ENCODE peak calls at places on chromosomes 4 and X, in six cellular contexts. O is H1, I is tibial artery, V is left lung, F is OCI-LY7, K is sigmoid colon. E is an unnamed sample.

GRCh38 chr4:109025471-109026076 is 262.7 kb upstream of the ETNPPL start:
- DNase-seq in F (no peak), I (no peak), O (no peak), V (no peak), K (no peak), E (no peak)

GRCh38 chrX:19904778-19905367 is 17.5 kb upstream of the SH3KBP1 start:
- DNase-seq in O (no peak), K (no peak), V (no peak), F (peak), I (no peak), E (peak)

GRCh38 chr4:174260099-174260498 is 23.4 kb downstream of the FBXO8 start:
- DNase-seq in K (no peak), V (no peak), I (no peak), O (no peak), F (no peak), E (no peak)

GRCh38 chrX:107421337-107421736 is 28.1 kb upstream of the FRMPD3 start:
- DNase-seq in F (no peak), I (no peak), V (no peak), K (no peak), O (no peak), E (no peak)

GRCh38 chrX:14776901-14777300 is 96.0 kb downstream of the FANCB start:
- DNase-seq in K (no peak), O (no peak), F (no peak), I (no peak), V (no peak), E (no peak)

GRCh38 chr4:1592179-1593037 is 91.7 kb downstream of the FAM53A start:
- DNase-seq in F (no peak), V (peak), O (no peak), I (no peak), K (peak), E (no peak)

GRCh38 chrX:72041166-72041565 is 90.5 kb downstream of the RTL5 start:
- DNase-seq in F (no peak), O (no peak), K (peak), I (no peak), V (no peak), E (no peak)

GRCh38 chrX:49003696-49004095 is 1.6 kb upstream of the GRIPAP1 start:
- DNase-seq in V (no peak), F (peak), O (no peak), I (no peak), K (no peak), E (no peak)

GRCh38 chr4:94454405-94454804 is 2.7 kb downstream of the PDLIM5 start:
- DNase-seq in K (no peak), V (no peak), O (no peak), F (no peak), I (no peak), E (no peak)

GRCh38 chrX:132395059-132395458 is 93.8 kb downstream of the MBNL3 start:
- DNase-seq in V (no peak), K (no peak), O (no peak), I (no peak), F (no peak), E (no peak)

GRCh38 chr4:159051245-159052071 is 51.4 kb upstream of the RAPGEF2 start:
- DNase-seq in I (no peak), O (no peak), F (no peak), V (no peak), K (no peak), E (peak)

GRCh38 chrX:140848800-140849199 is 139.2 kb downstream of the LINC00632 start:
- DNase-seq in F (no peak), K (no peak), I (no peak), O (no peak), V (no peak), E (no peak)

GRCh38 chr4:87038837-87039715 is 104.3 kb downstream of the AFF1 start:
- DNase-seq in K (peak), F (no peak), I (peak), O (peak), V (peak), E (no peak)

GRCh38 chrX:10014462-10015373 is 47.6 kb downstream of the CLDN34 start:
- DNase-seq in F (peak), V (peak), K (peak), O (peak), I (peak), E (peak)

GRCh38 chr4:37892641-37893040 is 1.8 kb downstream of the TBC1D1 start:
- DNase-seq in O (no peak), V (no peak), K (no peak), I (no peak), F (peak), E (peak)

GRCh38 chr4:97153042-97153441 is 990.2 kb downstream of the STPG2 start:
- DNase-seq in K (no peak), F (peak), O (no peak), V (no peak), I (no peak), E (no peak)
- TF ChIP-seq CTCF in K (no peak), F (peak), O (peak), V (no peak), I (no peak), E (no peak)

DNA sequence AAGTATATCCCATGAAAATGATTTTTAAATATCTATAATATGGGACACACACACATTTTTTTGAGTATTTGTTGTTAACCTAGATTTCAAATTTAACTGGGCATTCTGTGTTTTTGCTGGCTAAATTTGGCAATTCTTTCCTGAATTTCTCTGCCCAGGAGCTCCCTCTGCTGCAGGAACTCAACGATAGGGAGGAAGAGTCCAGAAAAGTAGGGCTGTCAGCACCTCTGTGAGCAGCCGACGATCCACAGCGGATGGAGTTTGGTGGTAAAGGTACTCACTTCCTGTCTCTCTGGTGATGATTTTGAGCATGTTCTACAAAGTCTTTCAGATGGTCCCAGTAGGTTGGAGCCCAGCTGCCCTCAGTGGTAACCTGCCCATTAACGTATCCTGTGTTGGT is 23.1 kb upstream of the TMEM184C start:
- DNase-seq in F (no peak), K (no peak), O (no peak), V (no peak), I (no peak), E (no peak)
- TF ChIP-seq CTCF in F (no peak), K (no peak), O (peak), V (no peak), I (no peak), E (no peak)

DNA sequence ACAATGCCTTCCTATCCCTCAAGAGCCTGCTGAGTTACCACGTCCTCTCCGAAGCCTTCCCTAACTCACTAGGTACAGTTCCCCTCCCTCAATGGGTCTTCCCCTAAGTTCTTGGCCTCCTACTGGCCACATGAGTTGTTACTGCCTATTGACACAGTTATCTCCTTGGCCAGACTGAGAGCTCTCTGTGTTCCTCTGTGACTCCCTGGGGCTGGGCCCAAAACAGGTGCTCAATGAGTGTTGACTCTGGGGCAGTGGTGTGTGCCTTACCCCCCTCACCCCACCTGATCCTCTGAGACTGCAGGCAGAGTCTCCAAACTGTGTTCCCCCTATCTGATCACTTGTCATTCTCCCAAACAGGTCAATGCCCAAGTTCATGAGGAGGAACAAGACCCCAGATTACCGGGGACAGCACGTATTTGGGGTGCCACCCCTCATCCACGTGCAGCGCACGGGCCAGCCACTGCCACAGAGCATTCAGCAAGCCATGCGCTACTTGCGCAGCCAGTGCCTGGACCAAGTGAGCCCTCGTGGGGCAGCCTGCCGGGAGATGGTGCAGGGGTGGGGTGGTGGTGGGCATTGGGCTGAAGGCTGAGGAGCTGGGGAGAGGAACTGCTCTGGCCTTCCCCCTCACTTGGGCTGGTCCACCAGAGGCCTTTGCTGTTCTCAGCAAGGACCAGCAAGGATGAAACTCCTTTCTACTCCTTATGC is 72.6 kb downstream of the STARD8 start:
- DNase-seq in F (no peak), O (no peak), V (no peak), I (no peak), K (peak), E (no peak)
- TF ChIP-seq CTCF in F (no peak), O (peak), V (no peak), I (no peak), K (no peak), E (no peak)

GRCh38 chr4:176781739-176782100 is 11.0 kb downstream of the VEGFC start:
- DNase-seq in V (no peak), O (no peak), F (no peak), K (no peak), I (no peak), E (no peak)
- TF ChIP-seq CTCF in V (no peak), O (no peak), F (no peak), K (no peak), I (no peak), E (no peak)

DNA sequence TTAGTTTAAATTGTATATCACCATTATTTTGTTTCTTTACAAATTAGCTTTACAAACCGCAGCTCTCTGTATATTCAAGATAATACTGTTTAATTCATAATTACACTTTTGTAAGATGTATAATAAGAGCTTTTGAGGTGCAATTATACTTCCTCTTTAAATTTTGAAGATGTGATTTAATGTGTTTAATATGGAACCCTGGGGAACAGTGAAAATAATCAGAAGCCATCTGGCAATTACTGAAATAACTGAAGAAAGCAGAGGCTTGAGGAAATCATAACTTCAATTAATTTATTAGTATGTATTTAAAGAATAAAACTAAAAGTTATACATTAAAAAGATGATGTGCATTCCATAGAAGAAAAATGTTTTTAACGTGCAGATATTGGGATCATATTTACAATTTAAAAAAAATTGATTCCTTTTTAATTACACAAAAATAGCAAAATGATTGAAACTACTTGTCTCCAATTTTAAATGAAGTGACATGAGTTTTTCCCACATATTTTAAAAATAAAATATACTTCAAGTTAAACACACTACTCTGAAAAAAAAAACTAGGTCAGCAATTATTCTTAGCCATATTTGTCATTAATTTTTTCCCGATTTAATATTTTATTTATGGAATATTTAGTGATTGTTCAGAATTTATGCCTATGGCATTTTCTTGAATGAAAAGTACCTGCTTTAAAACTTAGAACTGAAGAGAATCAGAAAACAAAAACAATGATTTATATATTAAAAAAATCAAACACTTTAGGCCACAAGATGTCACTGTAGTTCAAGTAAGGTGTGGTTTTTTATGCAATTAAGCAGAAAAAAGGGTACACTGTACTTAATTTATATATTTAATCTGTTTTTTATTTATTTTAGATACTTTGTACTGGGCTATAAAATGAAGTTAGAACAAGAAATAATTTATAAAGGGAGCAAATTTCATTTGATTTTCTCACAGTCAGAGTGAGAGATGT is 942.7 kb upstream of the NDST4 start:
- DNase-seq in K (no peak), O (no peak), V (no peak), I (no peak), F (peak), E (no peak)
- TF ChIP-seq CTCF in K (no peak), O (no peak), V (no peak), I (no peak), F (peak), E (no peak)

GRCh38 chr4:189823611-189824010 is 117.1 kb upstream of the FRG1 start:
- DNase-seq in F (no peak), O (no peak), K (no peak), I (no peak), V (no peak), E (no peak)
- TF ChIP-seq CTCF in F (no peak), O (no peak), K (no peak), I (no peak), V (no peak), E (no peak)

DNA sequence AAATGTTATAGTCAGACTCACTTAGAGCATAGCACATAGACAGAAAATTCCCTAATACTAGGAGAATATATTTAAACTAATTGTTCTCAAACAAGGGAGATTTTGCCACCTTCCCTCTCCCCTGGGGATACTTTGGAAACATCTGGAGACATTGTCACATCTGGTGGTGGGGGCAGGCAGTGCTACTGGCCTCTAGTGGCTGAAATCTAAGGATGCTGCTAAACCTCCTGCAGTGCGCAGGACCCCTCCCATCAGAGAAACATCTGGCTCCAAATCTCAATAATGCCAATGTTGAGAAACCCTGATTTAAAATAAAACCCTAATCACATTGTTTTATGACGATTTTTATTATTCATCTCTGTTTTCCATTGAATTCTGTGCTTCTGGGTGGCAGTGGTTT is 244.9 kb downstream of the FRMPD4 start:
- DNase-seq in V (no peak), I (no peak), F (no peak), O (no peak), K (no peak), E (no peak)
- TF ChIP-seq CTCF in V (no peak), I (no peak), F (peak), O (peak), K (no peak), E (no peak)

GRCh38 chr4:163681208-163681821 is 186.8 kb downstream of the TMA16 start:
- DNase-seq in V (no peak), I (no peak), O (no peak), K (no peak), F (peak), E (peak)
- TF ChIP-seq CTCF in V (peak), I (peak), O (peak), K (no peak), F (peak), E (peak)

GRCh38 chr4:14143892-14144291 is 516.4 kb upstream of the BOD1L1 start:
- DNase-seq in O (no peak), I (no peak), F (peak), V (no peak), K (no peak), E (no peak)
- TF ChIP-seq CTCF in O (peak), I (no peak), F (peak), V (no peak), K (no peak), E (no peak)

DNA sequence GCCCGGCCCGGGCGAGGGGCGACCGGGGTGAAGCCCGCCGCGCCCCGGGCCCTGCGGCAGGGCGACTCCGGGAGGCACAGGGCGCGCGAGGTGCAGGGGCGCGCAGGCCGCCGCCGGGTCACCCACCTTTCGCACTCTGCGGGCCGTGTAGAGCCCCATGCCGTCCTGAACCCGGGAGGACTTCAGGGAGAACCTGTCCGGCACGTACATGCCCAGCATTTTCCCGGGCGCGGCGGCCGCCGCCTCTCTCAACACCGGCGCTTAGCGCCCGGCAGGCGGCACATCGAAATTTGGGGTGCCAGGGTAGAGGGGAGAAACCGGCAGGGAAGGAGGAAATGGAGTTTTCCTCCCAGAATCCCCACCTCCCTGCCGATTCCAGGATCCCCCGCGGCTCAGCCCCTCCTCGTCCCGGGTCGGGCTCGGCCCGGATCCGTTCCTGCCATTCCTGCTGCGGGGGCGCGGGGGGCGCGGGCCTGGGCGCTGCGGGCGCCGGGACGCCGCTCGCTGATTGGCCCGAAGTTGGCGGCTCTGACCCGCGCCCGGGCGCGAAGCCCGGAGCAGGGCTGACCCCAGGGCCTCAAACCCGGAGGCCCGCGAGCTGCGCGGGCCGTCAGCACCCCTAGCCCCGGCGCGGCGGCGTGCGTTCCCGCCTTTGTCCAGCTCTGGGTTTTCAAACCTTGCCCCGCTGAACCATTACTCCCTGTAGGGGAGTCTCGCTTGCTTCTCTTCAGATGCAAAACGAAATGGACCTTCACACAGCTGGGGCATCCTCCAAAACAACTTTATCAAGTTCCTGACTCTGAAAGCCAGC is at the start of gene PRDM5:
- DNase-seq in O (peak), F (no peak), I (peak), V (peak), K (peak), E (peak)
- TF ChIP-seq CTCF in O (peak), F (no peak), I (no peak), V (no peak), K (no peak), E (no peak)

E was measured in GM20000.